ENCODE peak calls at places on chromosomes 11 and 22, in five cellular contexts. T is suprapubic skin, E is A549, H is uterus, Z is testis. K is an unnamed sample.

GRCh38 chr11:107040447-107041444 is 22.5 kb upstream of the GUCY1A2 start:
- DNase-seq in T (no peak), E (no peak), H (no peak), Z (no peak), K (no peak)

GRCh38 chr22:28358244-28358777 is 321.3 kb downstream of the TTC28 start:
- DNase-seq in T (no peak), E (no peak), H (no peak), Z (no peak), K (no peak)

GRCh38 chr11:5136246-5136645 is 1.9 kb downstream of the OR52A5 start:
- DNase-seq in T (no peak), E (no peak), H (no peak), Z (no peak), K (no peak)

GRCh38 chr11:12964650-12965049 is 44.5 kb upstream of the RASSF10 start:
- DNase-seq in T (no peak), E (no peak), H (no peak), Z (no peak), K (no peak)

GRCh38 chr11:122150484-122151124 is 34.6 kb upstream of the BLID start:
- DNase-seq in T (no peak), E (peak; percentile 53), H (no peak), Z (no peak), K (no peak)

GRCh38 chr11:133842053-133842452 is 3.3 kb downstream of the SPATA19 start:
- DNase-seq in T (no peak), E (no peak), H (no peak), Z (no peak), K (no peak)

GRCh38 chr11:33321483-33321882 is 64.3 kb downstream of the HIPK3 start:
- DNase-seq in T (no peak), E (no peak), H (no peak), Z (no peak), K (no peak)

GRCh38 chr22:22820626-22821025 is 67.0 kb upstream of the IGLL5 start:
- DNase-seq in T (no peak), E (no peak), H (no peak), Z (no peak), K (no peak)

GRCh38 chr11:57313071-57313787 is 11.5 kb downstream of the TNKS1BP1 start:
- DNase-seq in T (no peak), E (no peak), H (no peak), Z (no peak), K (no peak)

GRCh38 chr11:96161271-96162089 is 181.5 kb downstream of the MAML2 start:
- DNase-seq in T (no peak), E (no peak), H (no peak), Z (no peak), K (no peak)

GRCh38 chr11:46493786-46494185 is 100.0 kb downstream of the AMBRA1 start:
- DNase-seq in T (no peak), E (no peak), H (peak; percentile 24), Z (no peak), K (no peak)

GRCh38 chr11:95067042-95067827 is 516 bp downstream of the SRSF8 start:
- DNase-seq in T (peak; percentile 91), E (peak; percentile 78), H (peak; percentile 90), Z (peak; percentile 85), K (peak; percentile 79)

GRCh38 chr11:120239713-120240640 is at the start of gene POU2F3:
- DNase-seq in T (no peak), E (no peak), H (no peak), Z (no peak), K (no peak)

GRCh38 chr11:66958232-66958955 is at the start of gene PC:
- DNase-seq in T (peak; percentile 100), E (peak; percentile 100), H (peak; percentile 100), Z (peak; percentile 100), K (peak; percentile 100)
- TF ChIP-seq POLR2A in T (peak; percentile 28), E (peak; percentile 49), H (peak; percentile 67), Z (no peak), K (no peak)

GRCh38 chr11:35514481-35514880 is 10.9 kb downstream of the PAMR1 start:
- DNase-seq in T (no peak), E (no peak), H (no peak), Z (no peak), K (no peak)
- TF ChIP-seq POLR2A in T (no peak), E (no peak), H (no peak), Z (no peak), K (no peak)

GRCh38 chr11:911031-911889 is 650 bp upstream of the CHID1 start:
- DNase-seq in T (peak; percentile 83), E (peak; percentile 35), H (peak; percentile 58), Z (peak; percentile 53), K (peak; percentile 51)
- TF ChIP-seq POLR2A in T (no peak), E (peak; percentile 43), H (no peak), Z (no peak), K (peak; percentile 84)

GRCh38 chr11:64318694-64319420 is 936 bp downstream of the PRDX5 start:
- DNase-seq in T (no peak), E (no peak), H (no peak), Z (no peak), K (no peak)

GRCh38 chr11:64317325-64317960 is at the start of gene TRMT112:
- DNase-seq in T (peak; percentile 98), E (peak; percentile 99), H (peak; percentile 95), Z (peak; percentile 99), K (peak; percentile 94)

GRCh38 chr11:64319421-64319761 is 1.5 kb downstream of the PRDX5 start:
- DNase-seq in T (no peak), E (no peak), H (no peak), Z (no peak), K (no peak)

GRCh38 chr11:64320556-64320955 is 2.6 kb downstream of the PRDX5 start:
- DNase-seq in T (no peak), E (no peak), H (no peak), Z (no peak), K (no peak)

DNA sequence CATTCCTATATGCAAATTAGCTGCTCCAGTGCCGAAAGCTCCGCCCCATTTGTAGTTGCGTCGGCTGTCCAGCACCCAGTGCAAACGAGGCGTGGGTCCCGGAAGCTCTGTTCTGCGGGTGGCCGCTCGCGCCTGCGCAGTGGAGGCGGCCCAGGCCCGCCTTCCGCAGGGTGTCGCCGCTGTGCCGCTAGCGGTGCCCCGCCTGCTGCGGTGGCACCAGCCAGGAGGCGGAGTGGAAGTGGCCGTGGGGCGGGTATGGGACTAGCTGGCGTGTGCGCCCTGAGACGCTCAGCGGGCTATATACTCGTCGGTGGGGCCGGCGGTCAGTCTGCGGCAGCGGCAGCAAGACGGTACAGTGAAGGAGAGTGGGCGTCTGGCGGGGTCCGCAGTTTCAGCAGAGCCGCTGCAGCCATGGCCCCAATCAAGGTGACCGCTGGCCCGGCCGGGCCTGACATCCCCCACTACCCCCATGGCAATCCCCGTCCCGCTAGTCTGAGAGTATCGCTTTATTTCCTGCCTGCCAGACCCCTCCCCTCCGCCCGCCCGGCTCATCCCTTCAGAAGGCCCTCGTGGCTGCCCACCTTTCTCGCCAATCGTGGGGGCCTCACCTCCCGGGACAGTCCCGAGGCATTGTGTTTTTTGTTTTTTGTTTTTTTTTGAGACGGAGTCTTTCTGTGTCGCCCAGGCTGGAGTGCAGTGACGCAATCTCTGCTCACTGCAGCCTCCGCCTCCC is at the start of gene PRDX5:
- DNase-seq in T (peak; percentile 98), E (peak; percentile 98), H (peak; percentile 94), Z (peak; percentile 97), K (peak; percentile 96)
- TF ChIP-seq POLR2A in T (peak; percentile 51), E (peak; percentile 79), H (peak; percentile 94), Z (peak; percentile 69), K (peak; percentile 64)

DNA sequence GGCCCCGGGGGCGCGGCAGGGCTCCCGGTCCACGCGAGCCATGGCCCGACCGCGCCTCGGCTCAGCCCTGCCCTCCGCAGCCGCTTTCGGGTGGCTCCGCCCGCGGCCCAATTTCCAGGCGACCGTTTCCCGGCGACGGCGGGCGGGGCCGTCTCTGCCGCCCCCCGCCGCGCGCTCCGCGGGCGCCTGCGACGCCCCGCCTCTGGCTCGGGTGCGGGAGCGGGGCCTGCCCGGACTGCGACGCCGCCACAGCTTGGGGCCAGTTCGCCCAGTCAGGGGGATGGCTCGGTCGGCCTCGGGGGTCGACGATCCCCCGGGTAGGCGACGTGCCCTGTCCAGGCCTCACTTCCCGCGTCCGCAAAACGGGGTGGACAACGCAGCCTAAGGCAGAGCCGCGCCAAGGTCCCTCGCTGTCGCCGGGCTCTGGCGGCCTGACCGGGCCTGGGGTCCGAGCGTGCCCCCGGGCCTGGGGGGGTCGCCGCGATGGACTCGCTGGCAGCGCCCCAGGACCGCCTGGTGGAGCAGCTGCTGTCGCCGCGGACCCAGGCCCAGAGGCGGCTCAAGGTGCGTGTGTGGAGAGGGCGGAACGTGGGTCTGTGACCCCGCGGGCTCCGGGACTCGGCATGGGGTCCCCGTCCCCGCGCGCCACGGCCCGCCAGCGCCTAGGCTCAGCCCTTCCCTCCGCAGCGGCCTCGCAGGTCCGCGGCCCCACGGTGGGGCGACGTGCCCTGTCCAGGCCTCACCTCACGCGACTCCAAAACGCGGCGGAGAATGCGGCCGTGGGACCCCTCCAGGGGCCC is 4.2 kb downstream of the SEPTIN5 start:
- DNase-seq in T (no peak), E (no peak), H (no peak), Z (no peak), K (no peak)
- TF ChIP-seq POLR2A in T (no peak), E (no peak), H (no peak), Z (no peak), K (no peak)

DNA sequence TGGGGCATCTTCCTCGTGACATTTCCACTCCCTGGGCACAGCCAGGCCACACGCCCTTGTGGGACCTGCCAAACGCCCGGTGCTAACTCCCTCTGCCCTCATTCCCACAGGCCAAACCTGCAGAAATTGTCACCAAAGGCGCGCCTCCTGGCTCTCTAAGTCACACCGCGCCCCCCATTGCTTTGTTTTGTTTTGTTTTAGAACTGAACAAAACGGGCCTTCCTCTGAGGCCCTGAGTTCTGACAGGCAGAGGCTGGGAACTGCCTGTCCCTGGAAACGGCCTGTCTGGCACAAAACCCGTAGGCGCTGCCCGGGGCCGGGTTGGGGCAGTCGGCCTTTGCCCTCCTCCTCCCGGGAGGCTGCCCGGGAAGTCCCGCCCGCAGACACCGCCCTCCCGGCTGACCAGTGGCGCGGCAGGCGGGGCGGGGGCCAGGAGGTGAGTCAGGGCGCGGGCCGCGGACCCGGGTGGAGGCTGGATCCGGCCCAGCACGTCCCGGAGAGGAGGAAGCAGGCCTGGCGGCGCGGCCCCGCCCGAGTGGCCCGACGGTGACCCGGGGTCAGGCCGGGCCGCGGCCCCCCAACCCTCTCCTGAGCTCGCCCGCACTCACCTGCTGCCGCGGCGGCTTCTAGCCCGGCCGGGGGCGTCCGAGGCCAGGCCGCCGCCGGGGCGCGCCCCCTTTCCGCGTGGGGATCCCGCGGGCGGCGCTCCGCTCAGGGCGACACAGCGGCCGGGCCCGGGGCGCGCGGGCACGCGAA is 465 bp downstream of the SUN2 start:
- DNase-seq in T (peak; percentile 96), E (peak; percentile 73), H (peak; percentile 90), Z (peak; percentile 90), K (peak; percentile 68)
- TF ChIP-seq POLR2A in T (no peak), E (peak; percentile 4), H (no peak), Z (no peak), K (peak; percentile 24)

GRCh38 chr11:66841861-66842260 is 1.4 kb upstream of the RCE1 start:
- DNase-seq in T (peak; percentile 59), E (no peak), H (no peak), Z (peak; percentile 14), K (no peak)
- TF ChIP-seq POLR2A in T (no peak), E (no peak), H (no peak), Z (no peak), K (no peak)

K was measured in endothelial cell of umbilical vein.